ENCODE peak calls at places on chromosomes 6 and 20, in nine cellular contexts. Y, C, M, W, E, U, K, P and L are unnamed samples.

GRCh38 chr20:11267131-11267761 is 593.4 kb upstream of the JAG1 start:
- DNase-seq in Y (peak; percentile 34), C (no peak), M (no peak), W (peak; percentile 40), E (peak; percentile 97), U (no peak), K (peak; percentile 70), P (peak; percentile 71), L (peak; percentile 61)

GRCh38 chr20:47970282-47970903 is 185.1 kb upstream of the SULF2 start:
- DNase-seq in Y (no peak), C (no peak), M (no peak), W (no peak), E (no peak), U (no peak), K (no peak), P (no peak), L (no peak)

GRCh38 chr6:36997811-36998722 is 7.4 kb upstream of the FGD2 start:
- DNase-seq in Y (no peak), C (peak; percentile 68), M (no peak), W (peak; percentile 38), E (no peak), U (no peak), K (peak; percentile 80), P (no peak), L (peak; percentile 46)

GRCh38 chr6:3165631-3166534 is 8.5 kb upstream of the TUBB2A start:
- DNase-seq in Y (no peak), C (no peak), M (no peak), W (no peak), E (peak; percentile 80), U (no peak), K (no peak), P (no peak), L (no peak)

GRCh38 chr6:36118550-36119107 is 11.7 kb upstream of the MAPK13 start:
- DNase-seq in Y (peak; percentile 54), C (peak; percentile 52), M (no peak), W (no peak), E (no peak), U (peak; percentile 52), K (no peak), P (no peak), L (no peak)

GRCh38 chr6:81834141-81834621 is 81.7 kb upstream of the TENT5A start:
- DNase-seq in Y (no peak), C (no peak), M (no peak), W (peak; percentile 55), E (peak; percentile 67), U (no peak), K (no peak), P (no peak), L (peak; percentile 89)

GRCh38 chr6:12572884-12573824 is 143.4 kb upstream of the PHACTR1 start:
- DNase-seq in Y (no peak), C (no peak), M (no peak), W (no peak), E (peak; percentile 92), U (no peak), K (peak; percentile 71), P (no peak), L (no peak)

GRCh38 chr20:5789827-5790226 is 39.6 kb downstream of the SHLD1 start:
- DNase-seq in Y (no peak), C (no peak), M (no peak), W (no peak), E (no peak), U (no peak), K (no peak), P (no peak), L (no peak)

GRCh38 chr6:121663292-121663691 is 227.8 kb downstream of the GJA1 start:
- DNase-seq in Y (no peak), C (no peak), M (no peak), W (no peak), E (no peak), U (no peak), K (no peak), P (no peak), L (no peak)

GRCh38 chr6:113813207-113813606 is 43.9 kb upstream of the MARCKS start:
- DNase-seq in Y (no peak), C (no peak), M (no peak), W (no peak), E (peak; percentile 97), U (no peak), K (no peak), P (no peak), L (no peak)

GRCh38 chr6:118632359-118632758 is 19.0 kb downstream of the CEP85L start:
- DNase-seq in Y (no peak), C (no peak), M (no peak), W (no peak), E (peak; percentile 25), U (no peak), K (no peak), P (no peak), L (no peak)

GRCh38 chr6:87484491-87484890 is 11.7 kb downstream of the SLC35A1 start:
- DNase-seq in Y (no peak), C (no peak), M (no peak), W (no peak), E (no peak), U (no peak), K (no peak), P (no peak), L (no peak)

GRCh38 chr6:11373208-11373607 is 140.7 kb upstream of the NEDD9 start:
- DNase-seq in Y (no peak), C (no peak), M (no peak), W (no peak), E (no peak), U (no peak), K (no peak), P (no peak), L (no peak)

GRCh38 chr6:11368264-11368663 is 135.8 kb upstream of the NEDD9 start:
- DNase-seq in Y (no peak), C (no peak), M (no peak), W (no peak), E (peak; percentile 50), U (no peak), K (no peak), P (no peak), L (no peak)

GRCh38 chr6:11367638-11368199 is 135.3 kb upstream of the NEDD9 start:
- DNase-seq in Y (no peak), C (no peak), M (no peak), W (no peak), E (no peak), U (no peak), K (no peak), P (no peak), L (no peak)

GRCh38 chr6:11368760-11369159 is 136.3 kb upstream of the NEDD9 start:
- DNase-seq in Y (no peak), C (no peak), M (no peak), W (no peak), E (no peak), U (no peak), K (no peak), P (no peak), L (no peak)

DNA sequence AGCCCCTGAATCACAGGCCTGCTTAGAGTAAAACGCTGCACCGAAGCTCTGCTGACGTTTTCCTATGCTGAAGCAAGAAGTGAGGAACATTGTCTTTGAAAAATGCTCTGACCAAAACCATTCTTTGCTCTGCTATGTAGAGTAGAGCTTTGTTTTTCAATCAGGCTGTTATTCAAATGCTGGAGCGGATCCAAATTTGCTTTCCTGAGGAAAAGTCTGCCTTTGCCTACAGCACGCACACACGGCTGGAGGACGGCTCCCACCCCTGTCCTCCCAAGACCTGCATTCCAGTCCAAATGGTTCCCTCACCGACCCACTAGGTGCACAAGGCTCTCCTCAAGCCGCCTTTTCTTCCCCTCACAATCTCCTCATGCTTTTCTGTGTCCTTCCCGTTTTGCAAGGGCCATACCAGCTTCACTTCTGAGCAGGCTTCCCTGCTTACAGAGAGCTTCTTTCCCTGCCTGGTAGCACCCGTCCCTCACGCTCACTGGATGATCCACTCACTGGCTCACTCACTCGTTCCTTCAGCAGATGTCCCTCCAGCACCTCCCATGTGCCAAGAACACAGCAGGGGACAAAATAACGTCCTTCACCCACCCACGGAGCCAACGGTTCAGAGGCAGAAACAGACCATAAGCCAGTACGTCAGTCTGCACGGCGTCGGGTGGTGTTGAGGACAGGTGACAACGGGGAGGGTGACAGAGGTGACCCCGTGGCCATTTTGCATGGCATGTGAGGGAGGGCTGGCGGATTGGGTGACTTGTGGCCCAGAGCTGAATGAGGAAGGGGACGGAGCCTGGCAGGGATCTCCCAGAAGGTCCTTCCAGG is 137.9 kb upstream of the NEDD9 start:
- DNase-seq in Y (no peak), C (no peak), M (no peak), W (no peak), E (no peak), U (no peak), K (no peak), P (peak; percentile 43), L (peak; percentile 64)
- H3K27ac ChIP-seq in Y (peak overlapping the region; percentile 61), C (peak overlapping the region; percentile 83), M (peak overlapping the region; percentile 34), W (no peak overlapping the region), E (no peak overlapping the region), U (no peak overlapping the region), K (no peak overlapping the region), P (peak overlapping the region; percentile 37), L (peak overlapping the region; percentile 66)

GRCh38 chr20:57399587-57400261 is 8.5 kb downstream of the RBM38 start:
- DNase-seq in Y (no peak), C (no peak), M (no peak), W (peak; percentile 35), E (no peak), U (no peak), K (no peak), P (no peak), L (peak; percentile 73)
- H3K4me3 ChIP-seq in Y (no peak overlapping the region), C (peak overlapping the region; percentile 28), M (no peak overlapping the region), W (no peak overlapping the region), E (no peak overlapping the region), U (peak overlapping the region; percentile 74), K (no peak overlapping the region), P (no peak overlapping the region), L (peak overlapping the region; percentile 30)

GRCh38 chr6:32935551-32936246 is 5.1 kb downstream of the HLA-DMB start:
- DNase-seq in Y (no peak), C (no peak), M (no peak), W (no peak), E (no peak), U (no peak), K (no peak), P (no peak), L (no peak)
- H3K27ac ChIP-seq in Y (peak overlapping the region; percentile 52), C (no peak overlapping the region), M (no peak overlapping the region), W (no peak overlapping the region), E (no peak overlapping the region), U (no peak overlapping the region), K (no peak overlapping the region), P (no peak overlapping the region), L (no peak overlapping the region)

GRCh38 chr6:5173862-5174643 is 86.7 kb downstream of the LYRM4 start:
- DNase-seq in Y (no peak), C (no peak), M (no peak), W (no peak), E (no peak), U (peak; percentile 64), K (no peak), P (no peak), L (no peak)

GRCh38 chr6:5172057-5172683 is 87.0 kb downstream of the PPP1R3G start:
- DNase-seq in Y (no peak), C (no peak), M (no peak), W (no peak), E (no peak), U (no peak), K (no peak), P (no peak), L (no peak)

GRCh38 chr6:5175635-5176034 is 85.1 kb downstream of the LYRM4 start:
- DNase-seq in Y (no peak), C (no peak), M (no peak), W (no peak), E (no peak), U (no peak), K (no peak), P (no peak), L (no peak)

GRCh38 chr6:5175195-5175594 is 85.6 kb downstream of the LYRM4 start:
- DNase-seq in Y (no peak), C (no peak), M (no peak), W (no peak), E (no peak), U (no peak), K (no peak), P (no peak), L (no peak)

GRCh38 chr6:5174756-5175155 is 86.0 kb downstream of the LYRM4 start:
- DNase-seq in Y (no peak), C (no peak), M (no peak), W (no peak), E (no peak), U (no peak), K (no peak), P (no peak), L (no peak)
- H3K4me3 ChIP-seq in Y (no peak overlapping the region), C (no peak overlapping the region), M (no peak overlapping the region), W (no peak overlapping the region), E (no peak overlapping the region), U (peak overlapping the region; percentile 4), K (no peak overlapping the region), P (no peak overlapping the region), L (no peak overlapping the region)